ENCODE peak calls at places on chromosome 17, in seven cellular contexts. T is head of caudate nucleus; H is activated CD4-positive, CD25-positive, alpha-beta regulatory T cell treated with anti-CD3 and anti-CD28 coated beads, Interleukin-2, amount 50 U/mL, for 72 hours; A is naive thymus-derived CD4-positive, alpha-beta T cell; X is HS-5; S is testis; O is activated T-helper 1 cell treated with Interleukin-2 at 50 U/mL for 16 hours. C is an unnamed sample.
A peak's percentile ranks its signal among the peaks of the same experiment; 100 is the strongest.

GRCh38 chr17:58270476-58271290 is 10.1 kb downstream of the MPO start:
- DNase-seq in T (no peak), H (no peak), X (no peak), O (no peak), A (no peak), S (no peak), C (no peak)

GRCh38 chr17:15957206-15957605 is 12.3 kb downstream of the ADORA2B start:
- DNase-seq in S (no peak), O (no peak), T (no peak), X (no peak), A (no peak), H (no peak), C (no peak)

GRCh38 chr17:82238562-82239201 is 9.8 kb downstream of the SLC16A3 start:
- DNase-seq in O (peak; percentile 59), X (no peak), S (peak; percentile 95), H (peak; percentile 62), A (peak; percentile 74), T (peak; percentile 87), C (no peak)

GRCh38 chr17:33964344-33964979 is 290.6 kb upstream of the CCL2 start:
- DNase-seq in T (no peak), S (no peak), X (no peak), O (no peak), H (no peak), A (no peak), C (no peak)

GRCh38 chr17:28503420-28503819 is 2.7 kb upstream of the FOXN1 start:
- DNase-seq in O (no peak), H (no peak), T (no peak), X (no peak), A (no peak), S (no peak), C (no peak)

GRCh38 chr17:28055546-28056275 is 13.2 kb downstream of the NLK start:
- DNase-seq in H (no peak), O (no peak), T (no peak), A (no peak), X (no peak), S (no peak), C (no peak)

GRCh38 chr17:60941028-60941427 is 263.4 kb downstream of the BCAS3 start:
- DNase-seq in O (no peak), H (no peak), A (no peak), X (no peak), T (no peak), S (peak; percentile 39), C (no peak)

GRCh38 chr17:47719411-47720152 is 13.5 kb upstream of the TBX21 start:
- DNase-seq in T (no peak), H (peak; percentile 69), O (no peak), A (no peak), S (no peak), X (peak; percentile 74), C (no peak)

GRCh38 chr17:2198917-2199316 is 104.7 kb downstream of the SMG6 start:
- DNase-seq in T (no peak), H (no peak), X (no peak), S (no peak), O (no peak), A (no peak), C (no peak)

GRCh38 chr17:2056221-2057129 is 1.6 kb downstream of the HIC1 start:
- DNase-seq in O (no peak), X (no peak), A (peak; percentile 48), H (peak; percentile 53), S (no peak), T (no peak), C (no peak)

GRCh38 chr17:17994271-17994670 is 21.6 kb downstream of the DRC3 start:
- DNase-seq in H (no peak), A (no peak), T (peak; percentile 49), X (no peak), O (no peak), S (peak; percentile 70), C (peak; percentile 10)

GRCh38 chr17:28518132-28518531 is 12.0 kb downstream of the FOXN1 start:
- DNase-seq in A (no peak), O (no peak), X (no peak), S (no peak), T (no peak), H (no peak), C (no peak)

GRCh38 chr17:47785538-47786123 is 36.0 kb downstream of the OSBPL7 start:
- DNase-seq in A (no peak), H (no peak), T (no peak), O (no peak), X (no peak), S (no peak), C (no peak)

GRCh38 chr17:3693829-3694231 is 2.1 kb downstream of the P2RX5 start:
- DNase-seq in X (no peak), A (no peak), S (no peak), O (no peak), T (no peak), H (peak; percentile 69), C (no peak)

GRCh38 chr17:2692781-2693135 is 18.8 kb downstream of the CLUH start:
- DNase-seq in X (no peak), T (no peak), H (no peak), A (no peak), O (no peak), S (peak; percentile 12), C (no peak)

GRCh38 chr17:15233022-15233805 is 31.9 kb downstream of the PMP22 start:
- DNase-seq in X (peak; percentile 47), T (no peak), A (no peak), H (no peak), O (no peak), S (no peak), C (no peak)

GRCh38 chr17:68491864-68492263 is 20.4 kb upstream of the PRKAR1A start:
- DNase-seq in S (peak; percentile 74), T (no peak), X (no peak), O (no peak), H (no peak), A (no peak), C (no peak)

GRCh38 chr17:67322039-67322787 is 44.2 kb downstream of the PSMD12 start:
- DNase-seq in S (no peak), O (no peak), A (no peak), X (no peak), H (no peak), T (no peak), C (no peak)

GRCh38 chr17:30443721-30444120 is 33.5 kb upstream of the GOSR1 start:
- DNase-seq in H (no peak), A (no peak), O (no peak), T (no peak), X (no peak), S (no peak), C (no peak)

GRCh38 chr17:82006468-82007227 is 16.0 kb downstream of the CENPX start:
- DNase-seq in S (no peak), X (no peak), H (no peak), A (no peak), O (no peak), T (peak; percentile 66), C (no peak)

GRCh38 chr17:40550608-40551007 is 14.7 kb downstream of the CCR7 start:
- DNase-seq in T (peak; percentile 5), A (no peak), X (no peak), O (no peak), H (no peak), S (peak; percentile 56), C (no peak)

GRCh38 chr17:74987909-74988711 is 678 bp downstream of the CDR2L start:
- DNase-seq in O (no peak), S (peak; percentile 85), H (no peak), A (peak; percentile 22), X (no peak), T (peak; percentile 74), C (peak; percentile 62)

GRCh38 chr17:10842658-10843057 is 4.8 kb upstream of the PIRT start:
- DNase-seq in H (no peak), T (peak; percentile 75), A (no peak), S (no peak), O (no peak), X (no peak), C (peak; percentile 80)

GRCh38 chr17:39576187-39576586 is 31.5 kb downstream of the NEUROD2 start:
- DNase-seq in A (no peak), X (no peak), S (no peak), T (peak; percentile 59), H (no peak), O (no peak), C (no peak)

GRCh38 chr17:14923981-14924380 is 341.1 kb downstream of the PMP22 start:
- DNase-seq in H (no peak), X (no peak), O (no peak), T (no peak), S (no peak), A (no peak), C (no peak)

GRCh38 chr17:42117397-42118125 is 3.6 kb downstream of the KAT2A start:
- DNase-seq in S (no peak), T (no peak), X (no peak), H (no peak), O (no peak), A (no peak), C (no peak)

GRCh38 chr17:51353296-51353695 is 93.0 kb downstream of the UTP18 start:
- DNase-seq in S (no peak), T (no peak), X (no peak), H (no peak), A (no peak), O (no peak), C (no peak)

GRCh38 chr17:79466562-79467350 is 144.1 kb downstream of the RBFOX3 start:
- DNase-seq in H (no peak), S (no peak), T (peak; percentile 74), O (no peak), X (no peak), A (no peak), C (peak; percentile 20)

GRCh38 chr17:34637041-34637547 is 57.7 kb downstream of the TMEM132E start:
- DNase-seq in A (no peak), S (no peak), O (no peak), H (no peak), T (no peak), X (no peak), C (no peak)

GRCh38 chr17:74089869-74090464 is 113.5 kb upstream of the RPL38 start:
- DNase-seq in X (no peak), S (peak; percentile 75), A (no peak), O (no peak), H (peak; percentile 51), T (peak; percentile 43), C (peak; percentile 69)

C was measured in nucleus accumbens.